ENCODE peak calls at places on chromosomes 11 and 22, in seven cellular contexts. K, J, R, Q, C, I and Y are unnamed samples.

GRCh38 chr11:75400110-75400865 is 970 bp downstream of the RPS3 start:
- DNase-seq in K (no peak), J (no peak), R (no peak), Q (no peak), C (no peak), I (no peak), Y (peak; percentile 29)

GRCh38 chr11:48366365-48366764 is at the start of gene OR4C5:
- DNase-seq in K (no peak), J (no peak), R (no peak), Q (no peak), C (no peak), I (no peak), Y (no peak)

GRCh38 chr11:63854696-63855095 is 15.8 kb downstream of the MARK2 start:
- DNase-seq in K (no peak), J (no peak), R (no peak), Q (no peak), C (no peak), I (no peak), Y (no peak)

GRCh38 chr11:126146454-126147192 is 64.8 kb downstream of the RPUSD4 start:
- DNase-seq in K (no peak), J (no peak), R (no peak), Q (no peak), C (no peak), I (no peak), Y (no peak)

GRCh38 chr11:26655287-26655686 is 66.6 kb downstream of the SLC5A12 start:
- DNase-seq in K (no peak), J (no peak), R (no peak), Q (no peak), C (no peak), I (no peak), Y (no peak)

GRCh38 chr22:38455063-38455529 is at the start of gene KCNJ4:
- DNase-seq in K (no peak), J (no peak), R (no peak), Q (no peak), C (no peak), I (no peak), Y (no peak)

GRCh38 chr11:117929568-117930207 is 486 bp upstream of the TMPRSS13 start:
- DNase-seq in K (no peak), J (no peak), R (no peak), Q (no peak), C (no peak), I (no peak), Y (no peak)

GRCh38 chr11:18312663-18313420 is 9.1 kb downstream of the HPS5 start:
- DNase-seq in K (no peak), J (no peak), R (no peak), Q (no peak), C (no peak), I (no peak), Y (peak; percentile 72)

GRCh38 chr22:27581688-27582087 is 219.9 kb downstream of the MN1 start:
- DNase-seq in K (no peak), J (peak; percentile 52), R (no peak), Q (no peak), C (peak; percentile 61), I (peak; percentile 87), Y (no peak)

GRCh38 chr22:21958360-21959273 is 6.0 kb upstream of the PPM1F start:
- DNase-seq in K (no peak), J (no peak), R (no peak), Q (no peak), C (no peak), I (no peak), Y (no peak)

GRCh38 chr11:64597671-64598101 is 6.7 kb downstream of the SLC22A12 start:
- DNase-seq in K (no peak), J (no peak), R (no peak), Q (no peak), C (no peak), I (peak; percentile 18), Y (no peak)

GRCh38 chr22:46906326-46907045 is 144.0 kb downstream of the TBC1D22A start:
- DNase-seq in K (no peak), J (no peak), R (no peak), Q (no peak), C (no peak), I (no peak), Y (no peak)

GRCh38 chr22:46909237-46910030 is 147.0 kb downstream of the TBC1D22A start:
- DNase-seq in K (no peak), J (no peak), R (no peak), Q (no peak), C (no peak), I (no peak), Y (no peak)

GRCh38 chr22:46907578-46908215 is 145.2 kb downstream of the TBC1D22A start:
- DNase-seq in K (no peak), J (no peak), R (no peak), Q (no peak), C (no peak), I (no peak), Y (no peak)

GRCh38 chr22:46910624-46911023 is 148.2 kb downstream of the TBC1D22A start:
- DNase-seq in K (no peak), J (no peak), R (no peak), Q (no peak), C (no peak), I (no peak), Y (no peak)

GRCh38 chr22:46908641-46909107 is 146.2 kb downstream of the TBC1D22A start:
- DNase-seq in K (no peak), J (no peak), R (no peak), Q (no peak), C (no peak), I (no peak), Y (no peak)
- H3K4me1 ChIP-seq in K (no peaks in the 10 kb centered on the region), J (no peaks in the 10 kb centered on the region), R (no peaks in the 10 kb centered on the region), Q (no peaks in the 10 kb centered on the region), C (no peaks in the 10 kb centered on the region), I (no peaks in the 10 kb centered on the region), Y (no peaks in the 10 kb centered on the region)

GRCh38 chr22:50575426-50575941 is 2.7 kb downstream of the CPT1B start:
- DNase-seq in K (no peak), J (no peak), R (no peak), Q (no peak), C (no peak), I (no peak), Y (no peak)

GRCh38 chr22:50572965-50573364 is 5.3 kb downstream of the CPT1B start:
- DNase-seq in K (no peak), J (no peak), R (no peak), Q (no peak), C (no peak), I (no peak), Y (no peak)

GRCh38 chr22:50571264-50572175 is 6.7 kb downstream of the CPT1B start:
- DNase-seq in K (no peak), J (no peak), R (no peak), Q (no peak), C (no peak), I (peak; percentile 54), Y (no peak)

GRCh38 chr22:50574383-50574755 is 3.9 kb downstream of the CPT1B start:
- DNase-seq in K (no peak), J (no peak), R (no peak), Q (no peak), C (no peak), I (no peak), Y (no peak)

DNA sequence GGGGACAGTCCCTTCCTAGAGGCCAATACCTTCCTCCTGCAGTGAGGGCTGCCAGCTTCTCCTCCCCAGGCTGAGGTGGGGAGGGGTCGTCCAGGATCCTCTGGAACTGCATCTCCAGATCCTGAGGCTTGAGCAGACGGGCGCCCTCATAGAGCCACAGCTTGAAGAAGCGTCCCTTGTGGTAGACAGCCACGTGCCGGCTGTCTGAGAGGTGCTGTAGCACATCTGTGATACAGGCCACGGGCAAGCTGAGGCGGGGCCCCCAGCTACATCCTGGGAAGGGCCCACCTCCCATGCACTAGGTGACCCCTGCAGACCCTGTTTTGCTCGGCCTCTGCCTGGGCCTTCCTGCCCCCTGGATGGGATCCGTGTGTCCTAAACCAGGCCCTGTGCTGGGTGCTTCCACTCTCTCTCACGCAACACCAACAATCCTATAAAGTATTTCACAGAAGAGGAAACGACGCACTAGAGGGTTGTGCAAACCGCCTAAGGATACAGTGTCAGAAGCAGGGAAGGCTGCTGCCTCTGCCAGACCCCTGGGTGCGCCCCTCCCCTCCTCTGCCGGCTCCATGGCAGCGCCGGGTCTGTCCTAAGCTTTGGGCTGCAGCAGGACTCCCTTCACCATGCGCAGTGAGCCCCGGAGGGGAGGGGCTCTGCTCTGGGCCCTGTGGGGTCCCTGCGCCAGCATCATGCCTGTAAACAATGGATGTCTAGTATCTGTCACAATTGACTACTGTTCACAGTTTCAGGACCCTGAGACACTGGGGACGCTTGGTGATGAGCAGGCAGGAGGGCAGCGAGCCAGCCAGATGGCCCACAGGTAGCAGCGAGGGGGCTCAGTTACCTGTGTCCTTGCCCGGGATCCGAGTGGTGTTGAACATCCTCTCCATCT is 4.5 kb downstream of the CPT1B start:
- DNase-seq in K (no peak), J (no peak), R (no peak), Q (no peak), C (no peak), I (no peak), Y (no peak)
- TF ChIP-seq CTCF in K (no peak), J (no peak), R (no peak), Q (no peak), C (no peak), I (no peak), Y (no peak)

DNA sequence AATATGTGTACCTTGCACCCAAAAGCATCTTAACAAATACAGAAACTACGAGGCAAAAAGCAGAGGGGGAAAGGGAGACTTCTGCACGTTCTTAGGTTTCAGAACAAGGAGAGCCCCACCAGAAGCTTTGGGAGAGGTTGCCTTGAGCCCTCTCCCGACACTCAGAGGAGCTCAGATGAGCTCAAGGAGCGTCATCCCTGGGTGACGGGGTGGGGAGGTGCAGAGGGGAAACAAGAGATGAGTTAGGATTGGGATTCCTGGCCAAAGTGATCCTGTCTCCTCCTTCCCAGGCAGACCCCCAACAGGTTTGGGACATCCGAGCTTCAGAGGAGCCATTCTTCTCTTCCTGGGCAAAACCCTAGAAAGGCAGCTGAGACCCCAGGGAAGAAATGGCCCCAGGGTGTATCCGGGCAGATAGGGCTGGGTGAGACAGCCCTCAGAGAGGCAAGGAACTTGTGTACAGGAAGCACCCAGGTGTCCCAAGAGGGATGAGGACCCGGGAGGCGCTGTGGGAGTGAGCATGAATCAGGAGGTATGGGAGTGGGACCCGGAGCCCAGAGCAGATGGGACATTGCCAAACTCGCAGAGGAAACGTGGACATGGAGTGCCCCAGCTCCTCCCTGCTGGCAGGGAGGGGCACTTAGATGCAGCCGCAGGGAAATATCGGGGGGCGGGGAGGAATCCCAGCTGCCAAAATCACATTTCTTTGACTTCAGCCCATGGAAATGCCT is 12.5 kb downstream of the C1QTNF6 start:
- DNase-seq in K (no peak), J (no peak), R (no peak), Q (peak; percentile 46), C (no peak), I (peak; percentile 33), Y (no peak)
- H3K27ac ChIP-seq in K (no peak overlapping the region), J (no peak overlapping the region), R (no peak overlapping the region), Q (no peak overlapping the region), C (peak overlapping the region; percentile 78), I (no peak overlapping the region), Y (no peak overlapping the region)

GRCh38 chr11:36097219-36097650 is 153.4 kb downstream of the LDLRAD3 start:
- DNase-seq in K (no peak), J (no peak), R (no peak), Q (no peak), C (no peak), I (no peak), Y (no peak)

GRCh38 chr11:36095716-36096115 is 151.9 kb downstream of the LDLRAD3 start:
- DNase-seq in K (no peak), J (no peak), R (no peak), Q (no peak), C (no peak), I (no peak), Y (no peak)

GRCh38 chr11:36101466-36101865 is 157.6 kb downstream of the LDLRAD3 start:
- DNase-seq in K (no peak), J (no peak), R (no peak), Q (no peak), C (no peak), I (no peak), Y (no peak)

GRCh38 chr11:36098046-36098445 is 154.2 kb downstream of the LDLRAD3 start:
- DNase-seq in K (no peak), J (no peak), R (no peak), Q (no peak), C (no peak), I (no peak), Y (no peak)

GRCh38 chr11:36098976-36099375 is 155.1 kb downstream of the LDLRAD3 start:
- DNase-seq in K (no peak), J (no peak), R (no peak), Q (no peak), C (no peak), I (no peak), Y (no peak)
- H3K4me1 ChIP-seq in K (peaks cover 10% of the 10 kb centered on the region), J (no peaks in the 10 kb centered on the region), R (peaks cover 12% of the 10 kb centered on the region), Q (no peaks in the 10 kb centered on the region), C (no peaks in the 10 kb centered on the region), I (no peaks in the 10 kb centered on the region), Y (no peaks in the 10 kb centered on the region)